ENCODE peak calls at places on chromosomes 2 and 18, in eight cellular contexts. D, C, N, G, R, Z, H and A are unnamed samples.
A peak's percentile ranks its signal among the peaks of the same experiment; 100 is the strongest.

GRCh38 chr18:8507881-8508280 is 101.4 kb upstream of the RAB12 start:
- DNase-seq in R (no peak), N (no peak), G (no peak), H (no peak), D (no peak), Z (no peak), C (peak; percentile 17), A (no peak)

GRCh38 chr2:1662606-1663180 is 81.6 kb downstream of the PXDN start:
- DNase-seq in D (no peak), Z (peak; percentile 59), H (no peak), C (no peak), N (no peak), R (peak; percentile 49), G (no peak), A (peak; percentile 69)

GRCh38 chr18:6088432-6088831 is 193.1 kb upstream of the TMEM200C start:
- DNase-seq in C (no peak), G (no peak), D (no peak), H (no peak), Z (no peak), N (no peak), R (no peak), A (no peak)

GRCh38 chr2:101969723-101970122 is 22.0 kb upstream of the IL1R2 start:
- DNase-seq in R (no peak), C (no peak), H (no peak), G (no peak), N (no peak), Z (no peak), D (no peak), A (no peak)

GRCh38 chr2:238158807-238159539 is at the start of gene ERFE:
- DNase-seq in H (peak; percentile 20), G (no peak), D (no peak), N (peak; percentile 42), Z (no peak), R (no peak), C (peak; percentile 29), A (no peak)

GRCh38 chr18:79416677-79417052 is 20.9 kb downstream of the NFATC1 start:
- DNase-seq in H (no peak), C (no peak), G (no peak), Z (no peak), N (no peak), R (no peak), D (no peak), A (no peak)

GRCh38 chr18:48220146-48220499 is 189.1 kb downstream of the ZBTB7C start:
- DNase-seq in N (no peak), C (no peak), Z (no peak), R (no peak), H (no peak), D (no peak), G (no peak), A (no peak)

GRCh38 chr2:19426144-19426543 is 67.7 kb upstream of the OSR1 start:
- DNase-seq in D (no peak), H (no peak), N (no peak), C (no peak), G (no peak), R (no peak), Z (no peak), A (no peak)

GRCh38 chr2:32798841-32799240 is 147.9 kb upstream of the LTBP1 start:
- DNase-seq in N (no peak), G (no peak), R (no peak), H (no peak), C (peak; percentile 34), D (no peak), Z (no peak), A (no peak)

GRCh38 chr18:34741401-34741800 is 31.3 kb downstream of the DTNA start:
- DNase-seq in D (no peak), N (no peak), Z (no peak), H (no peak), G (no peak), R (no peak), C (no peak), A (no peak)

GRCh38 chr18:62420513-62421209 is 95.6 kb downstream of the TNFRSF11A start:
- DNase-seq in D (peak; percentile 46), N (no peak), Z (no peak), G (no peak), R (no peak), C (peak; percentile 74), H (no peak), A (no peak)

GRCh38 chr2:114119846-114120348 is 230.0 kb downstream of the ACTR3 start:
- DNase-seq in H (no peak), D (no peak), N (no peak), R (no peak), Z (no peak), G (no peak), C (peak; percentile 59), A (no peak)

GRCh38 chr18:52063923-52064322 is 276.1 kb upstream of the DCC start:
- DNase-seq in H (no peak), N (no peak), D (no peak), G (no peak), C (no peak), Z (no peak), R (no peak), A (no peak)

GRCh38 chr18:79855147-79855910 is 57.6 kb downstream of the KCNG2 start:
- DNase-seq in D (no peak), Z (no peak), H (no peak), C (no peak), R (no peak), N (peak; percentile 26), G (peak; percentile 41), A (peak; percentile 66)

GRCh38 chr2:108409768-108410167 is 32.0 kb downstream of the SULT1C4 start:
- DNase-seq in N (no peak), D (no peak), C (peak; percentile 78), H (no peak), G (no peak), R (no peak), Z (no peak), A (no peak)

GRCh38 chr2:108988796-108989713 is at the start of gene EDAR:
- DNase-seq in N (no peak), D (peak; percentile 47), G (no peak), R (no peak), Z (no peak), H (peak; percentile 23), C (peak; percentile 36), A (no peak)

GRCh38 chr2:71935291-71935848 is 212.3 kb downstream of the CYP26B1 start:
- DNase-seq in Z (peak; percentile 91), N (no peak), C (peak; percentile 67), R (peak; percentile 81), G (peak; percentile 93), H (peak; percentile 71), D (no peak), A (peak; percentile 75)

GRCh38 chr2:207594245-207594644 is 30.9 kb downstream of the METTL21A start:
- DNase-seq in D (no peak), R (no peak), Z (no peak), G (no peak), N (no peak), H (no peak), C (no peak), A (no peak)

GRCh38 chr2:207584952-207585351 is 40.2 kb downstream of the METTL21A start:
- DNase-seq in N (no peak), G (no peak), C (no peak), Z (no peak), R (no peak), H (no peak), D (no peak), A (no peak)

GRCh38 chr2:207587305-207587704 is 37.9 kb downstream of the METTL21A start:
- DNase-seq in D (no peak), Z (no peak), C (no peak), G (no peak), R (no peak), N (no peak), H (no peak), A (no peak)

GRCh38 chr2:207593277-207593676 is 31.9 kb downstream of the METTL21A start:
- DNase-seq in C (no peak), G (no peak), Z (no peak), D (no peak), R (no peak), N (no peak), H (no peak), A (no peak)

GRCh38 chr2:207589143-207589542 is 36.1 kb downstream of the METTL21A start:
- DNase-seq in G (no peak), D (no peak), C (no peak), H (no peak), R (no peak), N (no peak), Z (no peak), A (no peak)
- H3K27ac ChIP-seq in G (no peak overlapping the region), D (no peak overlapping the region), C (no peak overlapping the region), H (no peak overlapping the region), R (no peak overlapping the region), N (no peak overlapping the region), Z (no peak overlapping the region), A (no peak overlapping the region)

DNA sequence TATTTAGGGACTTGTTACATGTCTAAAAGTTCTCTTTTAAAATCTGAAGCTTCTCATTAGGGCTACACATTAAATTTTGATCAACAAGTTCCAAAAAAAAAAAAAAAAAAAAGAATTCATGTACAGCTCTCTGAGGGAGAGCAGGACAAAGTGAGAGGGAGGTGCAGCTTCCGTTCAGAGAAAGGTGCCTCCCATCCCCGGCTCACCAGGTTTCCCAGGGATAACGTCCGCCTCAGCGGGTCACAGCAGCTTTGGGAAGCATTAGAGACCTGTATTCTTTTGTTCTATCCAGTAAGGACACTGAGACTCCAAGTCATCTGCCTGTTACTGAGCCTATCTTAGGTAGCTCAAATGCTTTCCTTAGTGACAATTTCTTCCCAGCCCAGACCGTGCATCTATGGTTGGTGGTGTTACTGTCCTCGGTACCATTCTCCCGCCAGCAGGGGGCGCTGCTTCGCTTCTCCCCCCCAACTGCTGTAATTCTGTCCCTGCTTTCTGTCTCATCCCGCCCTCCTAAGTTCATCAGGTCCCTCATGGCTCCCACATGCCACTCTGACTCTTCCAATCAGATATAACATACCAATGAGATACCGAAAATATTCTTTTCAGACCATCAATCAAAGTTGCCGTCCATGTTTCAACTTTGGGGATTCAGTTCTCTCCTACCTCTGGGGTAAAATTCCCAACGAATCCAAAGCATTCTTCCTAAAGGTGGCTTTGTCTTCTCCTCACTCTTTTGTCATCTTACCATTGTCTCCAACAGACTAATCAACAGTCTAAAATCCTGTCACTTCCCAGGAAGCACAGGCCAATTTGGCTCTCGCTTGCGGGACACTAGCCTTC is 466.5 kb downstream of the METTL4 start:
- DNase-seq in G (no peak), R (no peak), C (peak; percentile 20), N (peak; percentile 57), H (peak; percentile 38), Z (no peak), D (no peak), A (no peak)
- TF ChIP-seq CTCF in G (no peak), R (no peak), C (peak; percentile 76), N (peak; percentile 83), H (peak; percentile 79), Z (no peak), D (no peak), A (no peak)

GRCh38 chr2:241364781-241365180 is 8.7 kb downstream of the FARP2 start:
- DNase-seq in C (no peak), D (no peak), G (no peak), R (no peak), N (no peak), Z (no peak), H (no peak), A (no peak)
- H3K27ac ChIP-seq in C (no peak overlapping the region), D (no peak overlapping the region), G (peak overlapping the region; percentile 71), R (no peak overlapping the region), N (no peak overlapping the region), Z (no peak overlapping the region), H (no peak overlapping the region), A (no peak overlapping the region)

DNA sequence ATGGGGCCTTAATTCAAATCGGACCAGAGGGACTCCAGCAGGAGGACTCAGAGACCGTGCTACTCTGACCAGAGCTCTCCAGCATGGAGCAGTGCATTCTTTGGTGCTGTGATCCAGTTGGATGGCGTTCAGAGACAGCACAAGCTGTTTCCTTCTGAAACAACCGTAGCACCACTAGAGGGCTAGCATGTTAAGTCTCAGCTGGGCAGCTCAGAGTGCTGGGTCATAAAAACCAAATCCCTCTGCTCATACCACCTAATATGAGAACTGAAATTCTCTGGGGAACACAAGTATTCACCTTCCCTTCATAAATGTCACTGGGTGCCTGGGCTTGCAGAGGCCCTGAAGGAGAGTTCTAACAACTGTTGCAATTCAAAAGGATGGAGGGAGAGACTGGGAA is 97.7 kb upstream of the TFCP2L1 start:
- DNase-seq in C (no peak), D (no peak), G (no peak), Z (no peak), H (no peak), R (no peak), N (no peak), A (no peak)
- TF ChIP-seq CTCF in C (no peak), D (no peak), G (no peak), Z (no peak), H (no peak), R (no peak), N (no peak), A (no peak)